ENCODE peak calls at places on chromosomes 11 and 22, in ten cellular contexts. One of them, this sample, is unnamed.

GRCh38 chr11:75576445-75577049 is 14.5 kb downstream of the SERPINH1 start:
- DNase-seq in GM23338: peak
- DNase-seq in DMS79 treated with DMSO at 0.1 percent for 48 hours: no peak
- DNase-seq in central memory CD4-positive, alpha-beta T cell: no peak
- DNase-seq in bronchial epithelial cell: peak
- DNase-seq in NCI-H69: peak
- DNase-seq in stimulated activated naive B cell treated with anti-CD40 and anti-IgM and Interleukin-4, amounts not matched to agents 10 μg/mL and 1 μg/mL and 100 μg/mL, for 72 hours: peak
- DNase-seq in iPS DF 6.9: no peak
- DNase-seq in foreskin fibroblast: peak
- DNase-seq in stimulated activated CD8-positive, alpha-beta memory T cell treated with anti-CD3 and anti-CD28 coated beads, Interleukin-15, amount 100 ng/mL, for 4 hours: no peak
- DNase-seq in this sample: no peak

GRCh38 chr11:17766590-17766989 is 32.0 kb downstream of the KCNC1 start:
- DNase-seq in iPS DF 6.9: no peak
- DNase-seq in DMS79 treated with DMSO at 0.1 percent for 48 hours: no peak
- DNase-seq in stimulated activated CD8-positive, alpha-beta memory T cell treated with anti-CD3 and anti-CD28 coated beads, Interleukin-15, amount 100 ng/mL, for 4 hours: no peak
- DNase-seq in foreskin fibroblast: no peak
- DNase-seq in bronchial epithelial cell: no peak
- DNase-seq in NCI-H69: peak
- DNase-seq in GM23338: peak
- DNase-seq in central memory CD4-positive, alpha-beta T cell: no peak
- DNase-seq in stimulated activated naive B cell treated with anti-CD40 and anti-IgM and Interleukin-4, amounts not matched to agents 10 μg/mL and 1 μg/mL and 100 μg/mL, for 72 hours: no peak
- DNase-seq in this sample: no peak

GRCh38 chr22:42680648-42681047 is 31.5 kb upstream of the CYB5R3 start:
- DNase-seq in central memory CD4-positive, alpha-beta T cell: no peak
- DNase-seq in DMS79 treated with DMSO at 0.1 percent for 48 hours: no peak
- DNase-seq in stimulated activated CD8-positive, alpha-beta memory T cell treated with anti-CD3 and anti-CD28 coated beads, Interleukin-15, amount 100 ng/mL, for 4 hours: no peak
- DNase-seq in NCI-H69: no peak
- DNase-seq in bronchial epithelial cell: peak
- DNase-seq in iPS DF 6.9: no peak
- DNase-seq in GM23338: no peak
- DNase-seq in stimulated activated naive B cell treated with anti-CD40 and anti-IgM and Interleukin-4, amounts not matched to agents 10 μg/mL and 1 μg/mL and 100 μg/mL, for 72 hours: no peak
- DNase-seq in foreskin fibroblast: peak
- DNase-seq in this sample: no peak

GRCh38 chr11:86460461-86461404 is 86.0 kb downstream of the CCDC81 start:
- DNase-seq in bronchial epithelial cell: no peak
- DNase-seq in foreskin fibroblast: no peak
- DNase-seq in stimulated activated CD8-positive, alpha-beta memory T cell treated with anti-CD3 and anti-CD28 coated beads, Interleukin-15, amount 100 ng/mL, for 4 hours: no peak
- DNase-seq in NCI-H69: peak
- DNase-seq in DMS79 treated with DMSO at 0.1 percent for 48 hours: no peak
- DNase-seq in central memory CD4-positive, alpha-beta T cell: no peak
- DNase-seq in stimulated activated naive B cell treated with anti-CD40 and anti-IgM and Interleukin-4, amounts not matched to agents 10 μg/mL and 1 μg/mL and 100 μg/mL, for 72 hours: no peak
- DNase-seq in GM23338: no peak
- DNase-seq in iPS DF 6.9: no peak
- DNase-seq in this sample: no peak

GRCh38 chr11:27997344-27997743 is 110.6 kb downstream of the KIF18A start:
- DNase-seq in GM23338: no peak
- DNase-seq in central memory CD4-positive, alpha-beta T cell: no peak
- DNase-seq in bronchial epithelial cell: no peak
- DNase-seq in NCI-H69: no peak
- DNase-seq in stimulated activated naive B cell treated with anti-CD40 and anti-IgM and Interleukin-4, amounts not matched to agents 10 μg/mL and 1 μg/mL and 100 μg/mL, for 72 hours: no peak
- DNase-seq in foreskin fibroblast: peak
- DNase-seq in stimulated activated CD8-positive, alpha-beta memory T cell treated with anti-CD3 and anti-CD28 coated beads, Interleukin-15, amount 100 ng/mL, for 4 hours: no peak
- DNase-seq in iPS DF 6.9: no peak
- DNase-seq in DMS79 treated with DMSO at 0.1 percent for 48 hours: no peak
- DNase-seq in this sample: no peak

GRCh38 chr11:100930185-100930778 is 199.3 kb downstream of the PGR start:
- DNase-seq in foreskin fibroblast: peak
- DNase-seq in stimulated activated naive B cell treated with anti-CD40 and anti-IgM and Interleukin-4, amounts not matched to agents 10 μg/mL and 1 μg/mL and 100 μg/mL, for 72 hours: no peak
- DNase-seq in iPS DF 6.9: no peak
- DNase-seq in DMS79 treated with DMSO at 0.1 percent for 48 hours: no peak
- DNase-seq in central memory CD4-positive, alpha-beta T cell: no peak
- DNase-seq in GM23338: peak
- DNase-seq in bronchial epithelial cell: peak
- DNase-seq in stimulated activated CD8-positive, alpha-beta memory T cell treated with anti-CD3 and anti-CD28 coated beads, Interleukin-15, amount 100 ng/mL, for 4 hours: no peak
- DNase-seq in NCI-H69: peak
- DNase-seq in this sample: no peak

GRCh38 chr22:21856197-21856596 is 11.2 kb downstream of the MAPK1 start:
- DNase-seq in iPS DF 6.9: no peak
- DNase-seq in foreskin fibroblast: no peak
- DNase-seq in stimulated activated CD8-positive, alpha-beta memory T cell treated with anti-CD3 and anti-CD28 coated beads, Interleukin-15, amount 100 ng/mL, for 4 hours: no peak
- DNase-seq in NCI-H69: no peak
- DNase-seq in bronchial epithelial cell: no peak
- DNase-seq in DMS79 treated with DMSO at 0.1 percent for 48 hours: no peak
- DNase-seq in GM23338: no peak
- DNase-seq in central memory CD4-positive, alpha-beta T cell: no peak
- DNase-seq in stimulated activated naive B cell treated with anti-CD40 and anti-IgM and Interleukin-4, amounts not matched to agents 10 μg/mL and 1 μg/mL and 100 μg/mL, for 72 hours: no peak
- DNase-seq in this sample: no peak

GRCh38 chr11:122655527-122656072 is at the start of gene UBASH3B:
- DNase-seq in stimulated activated naive B cell treated with anti-CD40 and anti-IgM and Interleukin-4, amounts not matched to agents 10 μg/mL and 1 μg/mL and 100 μg/mL, for 72 hours: peak
- DNase-seq in central memory CD4-positive, alpha-beta T cell: peak
- DNase-seq in DMS79 treated with DMSO at 0.1 percent for 48 hours: peak
- DNase-seq in iPS DF 6.9: no peak
- DNase-seq in NCI-H69: peak
- DNase-seq in stimulated activated CD8-positive, alpha-beta memory T cell treated with anti-CD3 and anti-CD28 coated beads, Interleukin-15, amount 100 ng/mL, for 4 hours: peak
- DNase-seq in bronchial epithelial cell: peak
- DNase-seq in GM23338: peak
- DNase-seq in foreskin fibroblast: peak
- DNase-seq in this sample: no peak

GRCh38 chr11:58060535-58060934 is 29.8 kb downstream of the OR6Q1 start:
- DNase-seq in iPS DF 6.9: no peak
- DNase-seq in stimulated activated naive B cell treated with anti-CD40 and anti-IgM and Interleukin-4, amounts not matched to agents 10 μg/mL and 1 μg/mL and 100 μg/mL, for 72 hours: no peak
- DNase-seq in central memory CD4-positive, alpha-beta T cell: no peak
- DNase-seq in stimulated activated CD8-positive, alpha-beta memory T cell treated with anti-CD3 and anti-CD28 coated beads, Interleukin-15, amount 100 ng/mL, for 4 hours: no peak
- DNase-seq in foreskin fibroblast: no peak
- DNase-seq in DMS79 treated with DMSO at 0.1 percent for 48 hours: no peak
- DNase-seq in NCI-H69: no peak
- DNase-seq in GM23338: no peak
- DNase-seq in bronchial epithelial cell: no peak
- DNase-seq in this sample: no peak

GRCh38 chr11:250740-251299 is 14.0 kb downstream of the PSMD13 start:
- DNase-seq in bronchial epithelial cell: peak
- DNase-seq in stimulated activated CD8-positive, alpha-beta memory T cell treated with anti-CD3 and anti-CD28 coated beads, Interleukin-15, amount 100 ng/mL, for 4 hours: no peak
- DNase-seq in foreskin fibroblast: peak
- DNase-seq in NCI-H69: peak
- DNase-seq in central memory CD4-positive, alpha-beta T cell: peak
- DNase-seq in GM23338: peak
- DNase-seq in iPS DF 6.9: no peak
- DNase-seq in DMS79 treated with DMSO at 0.1 percent for 48 hours: no peak
- DNase-seq in stimulated activated naive B cell treated with anti-CD40 and anti-IgM and Interleukin-4, amounts not matched to agents 10 μg/mL and 1 μg/mL and 100 μg/mL, for 72 hours: peak
- DNase-seq in this sample: peak

GRCh38 chr11:3840870-3841425 is at the start of gene RHOG:
- DNase-seq in central memory CD4-positive, alpha-beta T cell: no peak
- DNase-seq in stimulated activated naive B cell treated with anti-CD40 and anti-IgM and Interleukin-4, amounts not matched to agents 10 μg/mL and 1 μg/mL and 100 μg/mL, for 72 hours: peak
- DNase-seq in DMS79 treated with DMSO at 0.1 percent for 48 hours: peak
- DNase-seq in bronchial epithelial cell: peak
- DNase-seq in stimulated activated CD8-positive, alpha-beta memory T cell treated with anti-CD3 and anti-CD28 coated beads, Interleukin-15, amount 100 ng/mL, for 4 hours: peak
- DNase-seq in foreskin fibroblast: peak
- DNase-seq in iPS DF 6.9: no peak
- DNase-seq in GM23338: peak
- DNase-seq in NCI-H69: peak
- DNase-seq in this sample: no peak

GRCh38 chr11:95156916-95157568 is 67.4 kb downstream of the ENDOD1 start:
- DNase-seq in GM23338: peak
- DNase-seq in stimulated activated CD8-positive, alpha-beta memory T cell treated with anti-CD3 and anti-CD28 coated beads, Interleukin-15, amount 100 ng/mL, for 4 hours: no peak
- DNase-seq in NCI-H69: peak
- DNase-seq in central memory CD4-positive, alpha-beta T cell: no peak
- DNase-seq in foreskin fibroblast: peak
- DNase-seq in DMS79 treated with DMSO at 0.1 percent for 48 hours: peak
- DNase-seq in iPS DF 6.9: no peak
- DNase-seq in bronchial epithelial cell: no peak
- DNase-seq in stimulated activated naive B cell treated with anti-CD40 and anti-IgM and Interleukin-4, amounts not matched to agents 10 μg/mL and 1 μg/mL and 100 μg/mL, for 72 hours: no peak
- DNase-seq in this sample: no peak

GRCh38 chr11:126160345-126161145 is 50.9 kb downstream of the RPUSD4 start:
- DNase-seq in DMS79 treated with DMSO at 0.1 percent for 48 hours: no peak
- DNase-seq in stimulated activated naive B cell treated with anti-CD40 and anti-IgM and Interleukin-4, amounts not matched to agents 10 μg/mL and 1 μg/mL and 100 μg/mL, for 72 hours: no peak
- DNase-seq in GM23338: no peak
- DNase-seq in stimulated activated CD8-positive, alpha-beta memory T cell treated with anti-CD3 and anti-CD28 coated beads, Interleukin-15, amount 100 ng/mL, for 4 hours: no peak
- DNase-seq in NCI-H69: peak
- DNase-seq in foreskin fibroblast: peak
- DNase-seq in central memory CD4-positive, alpha-beta T cell: no peak
- DNase-seq in bronchial epithelial cell: no peak
- DNase-seq in iPS DF 6.9: no peak
- DNase-seq in this sample: no peak

GRCh38 chr11:78201096-78201495 is 12.4 kb downstream of the USP35 start:
- DNase-seq in DMS79 treated with DMSO at 0.1 percent for 48 hours: no peak
- DNase-seq in foreskin fibroblast: no peak
- DNase-seq in central memory CD4-positive, alpha-beta T cell: no peak
- DNase-seq in bronchial epithelial cell: no peak
- DNase-seq in iPS DF 6.9: no peak
- DNase-seq in GM23338: no peak
- DNase-seq in NCI-H69: no peak
- DNase-seq in stimulated activated CD8-positive, alpha-beta memory T cell treated with anti-CD3 and anti-CD28 coated beads, Interleukin-15, amount 100 ng/mL, for 4 hours: no peak
- DNase-seq in stimulated activated naive B cell treated with anti-CD40 and anti-IgM and Interleukin-4, amounts not matched to agents 10 μg/mL and 1 μg/mL and 100 μg/mL, for 72 hours: no peak
- DNase-seq in this sample: no peak

GRCh38 chr22:19105867-19106802 is 16.1 kb downstream of the DGCR2 start:
- DNase-seq in stimulated activated CD8-positive, alpha-beta memory T cell treated with anti-CD3 and anti-CD28 coated beads, Interleukin-15, amount 100 ng/mL, for 4 hours: no peak
- DNase-seq in DMS79 treated with DMSO at 0.1 percent for 48 hours: no peak
- DNase-seq in GM23338: peak
- DNase-seq in bronchial epithelial cell: no peak
- DNase-seq in iPS DF 6.9: no peak
- DNase-seq in NCI-H69: peak
- DNase-seq in central memory CD4-positive, alpha-beta T cell: peak
- DNase-seq in stimulated activated naive B cell treated with anti-CD40 and anti-IgM and Interleukin-4, amounts not matched to agents 10 μg/mL and 1 μg/mL and 100 μg/mL, for 72 hours: no peak
- DNase-seq in foreskin fibroblast: no peak
- DNase-seq in this sample: no peak

GRCh38 chr11:61800331-61801281 is 7.9 kb downstream of the FEN1 start:
- DNase-seq in NCI-H69: no peak
- DNase-seq in DMS79 treated with DMSO at 0.1 percent for 48 hours: no peak
- DNase-seq in GM23338: no peak
- DNase-seq in foreskin fibroblast: no peak
- DNase-seq in stimulated activated naive B cell treated with anti-CD40 and anti-IgM and Interleukin-4, amounts not matched to agents 10 μg/mL and 1 μg/mL and 100 μg/mL, for 72 hours: no peak
- DNase-seq in iPS DF 6.9: no peak
- DNase-seq in bronchial epithelial cell: no peak
- DNase-seq in stimulated activated CD8-positive, alpha-beta memory T cell treated with anti-CD3 and anti-CD28 coated beads, Interleukin-15, amount 100 ng/mL, for 4 hours: no peak
- DNase-seq in central memory CD4-positive, alpha-beta T cell: no peak
- DNase-seq in this sample: no peak

GRCh38 chr11:419248-420005 is 4.6 kb upstream of the SIGIRR start:
- DNase-seq in iPS DF 6.9: no peak
- DNase-seq in central memory CD4-positive, alpha-beta T cell: no peak
- DNase-seq in GM23338: no peak
- DNase-seq in NCI-H69: no peak
- DNase-seq in stimulated activated CD8-positive, alpha-beta memory T cell treated with anti-CD3 and anti-CD28 coated beads, Interleukin-15, amount 100 ng/mL, for 4 hours: no peak
- DNase-seq in bronchial epithelial cell: no peak
- DNase-seq in DMS79 treated with DMSO at 0.1 percent for 48 hours: no peak
- DNase-seq in stimulated activated naive B cell treated with anti-CD40 and anti-IgM and Interleukin-4, amounts not matched to agents 10 μg/mL and 1 μg/mL and 100 μg/mL, for 72 hours: no peak
- DNase-seq in foreskin fibroblast: no peak
- DNase-seq in this sample: no peak

GRCh38 chr11:76660533-76661305 is 9.8 kb downstream of the LRRC32 start:
- DNase-seq in NCI-H69: no peak
- DNase-seq in stimulated activated naive B cell treated with anti-CD40 and anti-IgM and Interleukin-4, amounts not matched to agents 10 μg/mL and 1 μg/mL and 100 μg/mL, for 72 hours: no peak
- DNase-seq in DMS79 treated with DMSO at 0.1 percent for 48 hours: no peak
- DNase-seq in central memory CD4-positive, alpha-beta T cell: no peak
- DNase-seq in stimulated activated CD8-positive, alpha-beta memory T cell treated with anti-CD3 and anti-CD28 coated beads, Interleukin-15, amount 100 ng/mL, for 4 hours: no peak
- DNase-seq in foreskin fibroblast: no peak
- DNase-seq in GM23338: no peak
- DNase-seq in iPS DF 6.9: no peak
- DNase-seq in bronchial epithelial cell: no peak
- DNase-seq in this sample: no peak

GRCh38 chr22:47133263-47133662 is 370.8 kb downstream of the TBC1D22A start:
- DNase-seq in iPS DF 6.9: no peak
- DNase-seq in DMS79 treated with DMSO at 0.1 percent for 48 hours: no peak
- DNase-seq in foreskin fibroblast: peak
- DNase-seq in GM23338: no peak
- DNase-seq in stimulated activated CD8-positive, alpha-beta memory T cell treated with anti-CD3 and anti-CD28 coated beads, Interleukin-15, amount 100 ng/mL, for 4 hours: no peak
- DNase-seq in NCI-H69: no peak
- DNase-seq in central memory CD4-positive, alpha-beta T cell: no peak
- DNase-seq in bronchial epithelial cell: no peak
- DNase-seq in stimulated activated naive B cell treated with anti-CD40 and anti-IgM and Interleukin-4, amounts not matched to agents 10 μg/mL and 1 μg/mL and 100 μg/mL, for 72 hours: no peak
- DNase-seq in this sample: no peak

GRCh38 chr11:119479685-119480275 is 56.8 kb upstream of the THY1 start:
- DNase-seq in iPS DF 6.9: no peak
- DNase-seq in foreskin fibroblast: peak
- DNase-seq in DMS79 treated with DMSO at 0.1 percent for 48 hours: no peak
- DNase-seq in GM23338: peak
- DNase-seq in stimulated activated CD8-positive, alpha-beta memory T cell treated with anti-CD3 and anti-CD28 coated beads, Interleukin-15, amount 100 ng/mL, for 4 hours: no peak
- DNase-seq in central memory CD4-positive, alpha-beta T cell: no peak
- DNase-seq in stimulated activated naive B cell treated with anti-CD40 and anti-IgM and Interleukin-4, amounts not matched to agents 10 μg/mL and 1 μg/mL and 100 μg/mL, for 72 hours: no peak
- DNase-seq in NCI-H69: no peak
- DNase-seq in bronchial epithelial cell: peak
- DNase-seq in this sample: peak